ENCODE peak calls at places on chromosomes 11 and 22, in six cellular contexts. V is endothelial cell of umbilical vein, Q is astrocyte, E is esophagus muscularis mucosa, X is neural progenitor cell, W is Peyer's patch. D is an unnamed sample. For H3K36me3 and H3K27me3, the result is how much of the 10 kb centered on the place peaks cover.

GRCh38 chr22:46626911-46627805 is 7.0 kb downstream of the GRAMD4 start:
- DNase-seq in V (no peak), Q (no peak), E (no peak), X (peak), W (no peak), D (no peak)

GRCh38 chr11:5663511-5663910 is 21.4 kb downstream of the TRIM5 start:
- DNase-seq in V (no peak), Q (no peak), E (no peak), X (no peak), W (no peak), D (no peak)

GRCh38 chr22:32590556-32590955 is 115.9 kb downstream of the FBXO7 start:
- DNase-seq in V (no peak), Q (peak), E (no peak), X (no peak), W (no peak), D (no peak)

GRCh38 chr11:58731819-58732218 is at the start of gene GLYAT:
- DNase-seq in V (no peak), Q (no peak), E (no peak), X (no peak), W (no peak), D (no peak)

GRCh38 chr22:18093661-18094060 is 15.9 kb downstream of the PEX26 start:
- DNase-seq in V (no peak), Q (no peak), E (no peak), X (no peak), W (no peak), D (no peak)

GRCh38 chr11:70467196-70468085 is 69.1 kb downstream of the CTTN start:
- DNase-seq in V (peak), Q (no peak), E (no peak), X (peak), W (peak), D (peak)

GRCh38 chr11:76778874-76779273 is 4.3 kb upstream of the TSKU start:
- DNase-seq in V (no peak), Q (no peak), E (no peak), X (no peak), W (no peak), D (no peak)

GRCh38 chr11:47175746-47176327 is 842 bp downstream of the ARFGAP2 start:
- DNase-seq in V (no peak), Q (no peak), E (no peak), X (no peak), W (no peak), D (no peak)

GRCh38 chr11:64303109-64304031 is 2.0 kb upstream of the ESRRA start:
- DNase-seq in V (no peak), Q (no peak), E (no peak), X (no peak), W (no peak), D (no peak)

GRCh38 chr22:21079493-21079892 is 33.7 kb downstream of the LRRC74B start:
- DNase-seq in V (no peak), Q (no peak), E (no peak), X (no peak), W (no peak), D (no peak)

GRCh38 chr11:72521672-72522071 is 87.3 kb upstream of the CLPB start:
- DNase-seq in V (no peak), Q (no peak), E (no peak), X (no peak), W (no peak), D (no peak)

GRCh38 chr11:87463486-87464102 is 425.9 kb downstream of the TMEM135 start:
- DNase-seq in V (no peak), Q (no peak), E (peak), X (peak), W (no peak), D (no peak)

GRCh38 chr11:126415669-126416420 is 60.4 kb downstream of the ST3GAL4 start:
- DNase-seq in V (no peak), Q (no peak), E (peak), X (no peak), W (peak), D (no peak)

GRCh38 chr22:39429916-39430575 is 26.8 kb upstream of the MGAT3 start:
- DNase-seq in V (no peak), Q (no peak), E (no peak), X (no peak), W (no peak), D (no peak)

GRCh38 chr11:46889251-46889650 is 29.1 kb downstream of the LRP4 start:
- DNase-seq in V (no peak), Q (no peak), E (no peak), X (no peak), W (no peak), D (no peak)

GRCh38 chr22:26892401-26893033 is 235.1 kb downstream of the MIAT start:
- DNase-seq in V (peak), Q (no peak), E (peak), X (no peak), W (no peak), D (peak)

GRCh38 chr11:77473001-77473800 is 693 bp downstream of the PAK1 start:
- DNase-seq in V (no peak), Q (no peak), E (no peak), X (peak), W (peak), D (peak)

GRCh38 chr11:75140269-75141138 is 10.4 kb upstream of the SLCO2B1 start:
- DNase-seq in V (peak), Q (no peak), E (no peak), X (peak), W (peak), D (peak)

GRCh38 chr11:107018274-107018901 is at the start of gene GUCY1A2:
- DNase-seq in V (no peak), Q (peak), E (no peak), X (peak), W (no peak), D (peak)

GRCh38 chr11:76636826-76637460 is 33.6 kb downstream of the LRRC32 start:
- DNase-seq in V (no peak), Q (no peak), E (no peak), X (no peak), W (no peak), D (no peak)

GRCh38 chr11:74719011-74719410 is 12.2 kb downstream of the CHRDL2 start:
- DNase-seq in V (no peak), Q (no peak), E (no peak), X (no peak), W (no peak), D (no peak)

GRCh38 chr11:119339581-119340334 is 925 bp downstream of the C1QTNF5 start:
- DNase-seq in V (peak), Q (no peak), E (no peak), X (peak), W (peak), D (peak)

GRCh38 chr11:74035264-74035663 is 26.4 kb upstream of the UCP3 start:
- DNase-seq in V (no peak), Q (no peak), E (no peak), X (no peak), W (no peak), D (no peak)

GRCh38 chr11:129854229-129854805 is 38.7 kb downstream of the TMEM45B start:
- DNase-seq in V (no peak), Q (no peak), E (no peak), X (no peak), W (no peak), D (no peak)

GRCh38 chr22:43829448-43829821 is 17.3 kb upstream of the EFCAB6 start:
- DNase-seq in V (no peak), Q (peak), E (no peak), X (no peak), W (no peak), D (peak)

GRCh38 chr11:111463276-111463675 is 48.9 kb downstream of the BTG4 start:
- DNase-seq in V (no peak), Q (no peak), E (peak), X (no peak), W (no peak), D (no peak)

GRCh38 chr11:95877288-95877687 is 46.6 kb downstream of the MTMR2 start:
- DNase-seq in V (peak), Q (peak), E (no peak), X (no peak), W (no peak), D (peak)

GRCh38 chr11:69540118-69541000 is 58.9 kb downstream of the LINC01488 start:
- DNase-seq in V (peak), Q (no peak), E (no peak), X (peak), W (peak), D (no peak)

GRCh38 chr22:22085702-22086500 is 103.3 kb upstream of the TOP3B start:
- DNase-seq in V (no peak), Q (peak), E (peak), X (no peak), W (no peak), D (peak)

GRCh38 chr11:121841487-121842167 is 274.4 kb downstream of the BLID start:
- DNase-seq in V (peak), Q (peak), E (no peak), X (peak), W (no peak), D (peak)

GRCh38 chr11:44474702-44475101 is 90.8 kb upstream of the CD82 start:
- DNase-seq in V (no peak), Q (no peak), E (no peak), X (no peak), W (no peak), D (no peak)

GRCh38 chr11:91790873-91791468 is 433.6 kb upstream of the FAT3 start:
- DNase-seq in V (no peak), Q (no peak), E (no peak), X (no peak), W (no peak), D (no peak)

GRCh38 chr11:74806267-74806666 is 57.6 kb downstream of the RNF169 start:
- DNase-seq in V (no peak), Q (no peak), E (no peak), X (no peak), W (no peak), D (no peak)

GRCh38 chr11:77191823-77192495 is 63.9 kb downstream of the MYO7A start:
- DNase-seq in V (no peak), Q (peak), E (no peak), X (peak), W (peak), D (no peak)

GRCh38 chr11:28820296-28820989 is 712.3 kb downstream of the METTL15 start:
- DNase-seq in V (no peak), Q (peak), E (no peak), X (no peak), W (no peak), D (no peak)

GRCh38 chr11:118398797-118399564 is 2.4 kb upstream of the ATP5MG start:
- DNase-seq in V (no peak), Q (no peak), E (no peak), X (no peak), W (no peak), D (no peak)

GRCh38 chr11:62919898-62920640 is 1.1 kb downstream of the CHRM1 start:
- DNase-seq in V (no peak), Q (no peak), E (no peak), X (peak), W (no peak), D (no peak)

GRCh38 chr11:62922653-62923371 is 1.6 kb upstream of the CHRM1 start:
- DNase-seq in V (no peak), Q (no peak), E (no peak), X (peak), W (no peak), D (peak)

GRCh38 chr11:62921573-62922188 is 518 bp upstream of the CHRM1 start:
- DNase-seq in V (no peak), Q (no peak), E (no peak), X (peak), W (no peak), D (peak)

GRCh38 chr11:62922189-62922589 is 1.0 kb upstream of the CHRM1 start:
- DNase-seq in V (no peak), Q (no peak), E (no peak), X (no peak), W (no peak), D (no peak)

DNA sequence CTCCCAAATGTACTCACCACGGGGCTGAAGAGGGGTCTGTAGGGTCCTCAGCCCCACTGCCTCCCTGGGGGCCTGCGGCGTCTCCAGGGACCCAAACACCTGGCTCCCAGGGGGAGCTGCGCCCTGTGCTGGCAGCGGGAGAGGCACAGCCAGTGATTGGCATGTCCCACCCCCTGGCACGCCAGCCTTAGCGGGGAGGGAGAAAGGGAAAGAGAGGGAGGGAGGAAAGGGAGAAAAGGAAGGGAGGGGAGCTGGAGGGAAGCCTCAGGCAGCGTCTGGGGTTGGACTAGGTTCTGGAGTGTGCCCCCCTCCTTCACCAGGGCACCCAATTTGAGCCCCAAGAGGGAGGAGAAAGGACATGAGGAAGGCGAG is at the start of gene CHRM1:
- DNase-seq in V (no peak), Q (no peak), E (no peak), X (no peak), W (no peak), D (peak)
- H3K4me3 ChIP-seq in V (no peak), Q (no peak), E (no peak), X (no peak), W (no peak), D (peak)

GRCh38 chr11:1283906-1284305 is 25.5 kb downstream of the TOLLIP start:
- DNase-seq in V (no peak), Q (no peak), E (no peak), X (no peak), W (no peak), D (no peak)

GRCh38 chr11:1280116-1281035 is 29.1 kb downstream of the TOLLIP start:
- DNase-seq in V (no peak), Q (no peak), E (no peak), X (no peak), W (no peak), D (no peak)

GRCh38 chr11:1283091-1283511 is 26.3 kb downstream of the TOLLIP start:
- DNase-seq in V (no peak), Q (no peak), E (no peak), X (no peak), W (no peak), D (no peak)

GRCh38 chr11:1281326-1281973 is 28.0 kb downstream of the TOLLIP start:
- DNase-seq in V (no peak), Q (peak), E (no peak), X (no peak), W (no peak), D (no peak)

DNA sequence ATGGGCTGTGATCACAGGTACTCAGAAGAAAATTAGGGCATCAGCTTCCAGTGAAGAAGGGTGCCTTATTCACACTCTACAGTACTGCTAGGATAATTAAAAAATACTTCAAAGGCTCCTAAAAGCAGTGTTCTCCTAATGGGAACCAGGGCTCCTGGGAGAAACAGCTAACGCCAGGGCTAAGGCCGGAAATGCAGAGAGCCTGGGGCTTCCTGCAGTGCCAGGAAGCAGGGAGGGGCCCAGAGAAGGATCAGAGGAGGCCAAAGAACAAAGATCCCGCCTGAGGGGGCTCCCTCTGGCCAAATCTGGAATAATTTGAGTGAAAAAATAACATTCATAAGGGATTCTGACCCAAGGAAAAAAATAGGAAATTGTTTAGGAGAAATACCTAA is 27.5 kb downstream of the TOLLIP start:
- DNase-seq in V (no peak), Q (no peak), E (no peak), X (no peak), W (no peak), D (no peak)
- H3K36me3 ChIP-seq in V (under half), Q (under half), E (half or more), X (under half), W (under half), D (under half)

GRCh38 chr11:125192717-125193116 is 28.2 kb downstream of the PKNOX2 start:
- DNase-seq in V (no peak), Q (no peak), E (no peak), X (no peak), W (no peak), D (no peak)

GRCh38 chr11:125192194-125192593 is 27.6 kb downstream of the PKNOX2 start:
- DNase-seq in V (peak), Q (peak), E (no peak), X (peak), W (no peak), D (no peak)

GRCh38 chr11:125190549-125190948 is 26.0 kb downstream of the PKNOX2 start:
- DNase-seq in V (no peak), Q (no peak), E (no peak), X (peak), W (no peak), D (no peak)

GRCh38 chr11:125183641-125184040 is 19.1 kb downstream of the PKNOX2 start:
- DNase-seq in V (no peak), Q (no peak), E (no peak), X (no peak), W (no peak), D (no peak)

GRCh38 chr11:125188021-125188420 is 23.5 kb downstream of the PKNOX2 start:
- DNase-seq in V (no peak), Q (peak), E (no peak), X (no peak), W (no peak), D (no peak)
- H3K27me3 ChIP-seq in V (under half), Q (under half), E (under half), X (under half), W (under half), D (under half)

GRCh38 chr11:66126808-66127555 is 56.9 kb downstream of the PACS1 start:
- DNase-seq in V (peak), Q (peak), E (no peak), X (no peak), W (peak), D (no peak)

GRCh38 chr11:66130978-66131377 is 60.9 kb downstream of the PACS1 start:
- DNase-seq in V (no peak), Q (no peak), E (no peak), X (no peak), W (no peak), D (no peak)

GRCh38 chr11:66133216-66133775 is 63.2 kb downstream of the PACS1 start:
- DNase-seq in V (no peak), Q (no peak), E (no peak), X (no peak), W (no peak), D (no peak)

GRCh38 chr11:66136752-66137123 is 66.7 kb downstream of the PACS1 start:
- DNase-seq in V (no peak), Q (peak), E (no peak), X (no peak), W (no peak), D (peak)

GRCh38 chr11:66131937-66132632 is 62.0 kb downstream of the PACS1 start:
- DNase-seq in V (no peak), Q (no peak), E (no peak), X (no peak), W (no peak), D (no peak)
- H3K4me3 ChIP-seq in V (no peak), Q (no peak), E (no peak), X (no peak), W (no peak), D (no peak)

DNA sequence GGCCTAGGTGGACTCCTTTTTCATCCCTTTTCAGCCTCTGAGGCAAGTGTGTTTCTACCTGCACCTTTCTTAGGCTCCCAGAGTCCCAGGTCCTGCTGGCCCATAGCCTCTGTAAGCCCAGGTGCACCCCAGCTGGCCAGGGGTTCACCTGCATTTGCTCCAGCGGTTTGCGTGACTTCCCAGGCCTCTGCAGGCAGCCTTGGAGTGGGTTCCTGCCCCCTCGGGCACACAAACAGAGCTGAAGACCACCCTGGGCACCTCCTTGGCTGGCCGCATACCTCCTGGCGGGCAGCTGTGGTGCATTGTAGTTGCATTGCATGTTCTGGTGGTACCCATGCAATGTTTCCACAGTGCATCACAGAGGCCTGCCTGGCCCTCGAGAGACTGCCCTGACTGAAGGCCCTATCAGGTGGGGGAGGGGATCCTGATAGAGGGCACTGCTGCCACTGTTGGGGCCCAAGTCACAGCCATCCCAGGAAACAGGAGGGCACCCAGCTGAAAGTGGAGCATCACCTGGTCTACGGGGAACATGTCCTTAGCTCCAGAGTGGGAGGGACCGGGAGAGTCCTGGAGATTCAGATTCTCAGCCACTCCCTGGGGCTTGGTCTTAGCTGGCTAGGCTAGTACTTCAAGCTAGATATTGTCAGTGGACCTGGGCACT is 14.1 kb downstream of the SHISA8 start:
- DNase-seq in V (no peak), Q (no peak), E (no peak), X (no peak), W (no peak), D (no peak)
- H3K36me3 ChIP-seq in V (half or more), Q (under half), E (half or more), X (under half), W (under half), D (under half)

GRCh38 chr11:35432464-35432863 is 13.1 kb upstream of the SLC1A2 start:
- DNase-seq in V (no peak), Q (no peak), E (peak), X (no peak), W (no peak), D (no peak)
- H3K27me3 ChIP-seq in V (under half), Q (under half), E (under half), X (under half), W (under half), D (half or more)

GRCh38 chr11:12117200-12117995 is 7.0 kb downstream of the MICAL2 start:
- DNase-seq in V (no peak), Q (no peak), E (no peak), X (no peak), W (no peak), D (no peak)
- H3K4me3 ChIP-seq in V (no peak), Q (no peak), E (no peak), X (no peak), W (no peak), D (no peak)

GRCh38 chr22:23278883-23279675 is 98.8 kb downstream of the BCR start:
- DNase-seq in V (peak), Q (peak), E (no peak), X (no peak), W (peak), D (peak)
- H3K36me3 ChIP-seq in V (half or more), Q (under half), E (half or more), X (under half), W (under half), D (under half)

GRCh38 chr22:36635483-36635882 is 68.1 kb downstream of the CACNG2 start:
- DNase-seq in V (no peak), Q (no peak), E (no peak), X (no peak), W (no peak), D (no peak)
- H3K27me3 ChIP-seq in V (under half), Q (under half), E (under half), X (under half), W (under half), D (under half)

D was measured in MG63.